ENCODE peak calls at places on chromosome 19, in four cellular contexts. R, X, U and B are unnamed samples.

GRCh38 chr19:16076958-16077611 is 790 bp downstream of the TPM4 start:
- DNase-seq in R (no peak), X (no peak), U (peak), B (peak)

GRCh38 chr19:19120308-19121156 is 17.7 kb downstream of the TMEM161A start:
- DNase-seq in R (no peak), X (no peak), U (peak), B (peak)

GRCh38 chr19:11322269-11323024 is 17.0 kb downstream of the RAB3D start:
- DNase-seq in R (no peak), X (no peak), U (no peak), B (no peak)

GRCh38 chr19:5823579-5824281 is 15.8 kb downstream of the FUT6 start:
- DNase-seq in R (no peak), X (no peak), U (peak), B (peak)

GRCh38 chr19:51640371-51640770 is 6.3 kb downstream of the SIGLEC14 start:
- DNase-seq in R (no peak), X (no peak), U (no peak), B (no peak)

GRCh38 chr19:44164673-44165512 is at the start of gene ZNF226:
- DNase-seq in R (peak), X (peak), U (peak), B (peak)

GRCh38 chr19:40633207-40633606 is 32.0 kb downstream of the LTBP4 start:
- DNase-seq in R (no peak), X (no peak), U (no peak), B (no peak)

GRCh38 chr19:2923510-2923909 is 21.3 kb downstream of the ZNF77 start:
- DNase-seq in R (no peak), X (peak), U (no peak), B (no peak)

GRCh38 chr19:37594982-37595382 is 306 bp downstream of the ZNF540 start:
- DNase-seq in R (peak), X (no peak), U (peak), B (peak)

GRCh38 chr19:57302020-57302465 is 18.2 kb upstream of the ZNF543 start:
- DNase-seq in R (no peak), X (peak), U (no peak), B (no peak)

GRCh38 chr19:277581-278165 is 13.5 kb downstream of the PLPP2 start:
- DNase-seq in R (no peak), X (no peak), U (no peak), B (no peak)

GRCh38 chr19:2032296-2032941 is 16.9 kb upstream of the BTBD2 start:
- DNase-seq in R (no peak), X (peak), U (peak), B (peak)

GRCh38 chr19:7679017-7679720 is 1.5 kb upstream of the TRAPPC5 start:
- DNase-seq in R (peak), X (no peak), U (peak), B (peak)

GRCh38 chr19:17475541-17476115 is 5.3 kb downstream of the SLC27A1 start:
- DNase-seq in R (no peak), X (peak), U (no peak), B (peak)

GRCh38 chr19:13014101-13014920 is 19.0 kb downstream of the NFIX start:
- DNase-seq in R (no peak), X (no peak), U (no peak), B (no peak)

GRCh38 chr19:46471116-46471733 is at the start of gene PNMA8A:
- DNase-seq in R (no peak), X (no peak), U (no peak), B (peak)

GRCh38 chr19:47022140-47022536 is 2.5 kb downstream of the NPAS1 start:
- DNase-seq in R (no peak), X (no peak), U (no peak), B (no peak)

GRCh38 chr19:30631035-30631375 is 258.8 kb downstream of the ZNF536 start:
- DNase-seq in R (no peak), X (no peak), U (no peak), B (no peak)

GRCh38 chr19:28074773-28075172 is 1138.2 kb downstream of the UQCRFS1 start:
- DNase-seq in R (no peak), X (no peak), U (no peak), B (no peak)

GRCh38 chr19:55341191-55342043 is 1.7 kb downstream of the KMT5C start:
- DNase-seq in R (no peak), X (no peak), U (peak), B (peak)

GRCh38 chr19:750640-751423 is at the start of gene MISP:
- DNase-seq in R (no peak), X (no peak), U (peak), B (peak)

GRCh38 chr19:43901395-43902390 is 33.4 kb downstream of the ZNF45 start:
- DNase-seq in R (peak), X (peak), U (peak), B (peak)

GRCh38 chr19:44845286-44845611 is 848 bp upstream of the NECTIN2 start:
- DNase-seq in R (no peak), X (no peak), U (no peak), B (no peak)

GRCh38 chr19:1206063-1206732 is 620 bp downstream of the STK11 start:
- DNase-seq in R (no peak), X (no peak), U (no peak), B (no peak)

GRCh38 chr19:13382633-13382938 is 123.7 kb downstream of the CACNA1A start:
- DNase-seq in R (no peak), X (no peak), U (no peak), B (no peak)

GRCh38 chr19:52638601-52639000 is 446 bp upstream of the ZNF83 start:
- DNase-seq in R (no peak), X (no peak), U (no peak), B (peak)

GRCh38 chr19:4326837-4327251 is 11.8 kb downstream of the STAP2 start:
- DNase-seq in R (no peak), X (no peak), U (no peak), B (no peak)

GRCh38 chr19:31947436-31947835 is 398.0 kb upstream of the ZNF507 start:
- DNase-seq in R (no peak), X (no peak), U (no peak), B (no peak)

GRCh38 chr19:40928859-40929258 is 46.8 kb upstream of the CYP2A7 start:
- DNase-seq in R (no peak), X (no peak), U (peak), B (no peak)

GRCh38 chr19:39996218-39996810 is 546 bp upstream of the ZNF546 start:
- DNase-seq in R (no peak), X (peak), U (no peak), B (peak)

GRCh38 chr19:30060872-30061556 is 119.0 kb downstream of the URI1 start:
- DNase-seq in R (no peak), X (no peak), U (no peak), B (no peak)

GRCh38 chr19:35845215-35846037 is 6.9 kb downstream of the NPHS1 start:
- DNase-seq in R (no peak), X (no peak), U (peak), B (peak)

GRCh38 chr19:56139847-56140582 is 1.1 kb upstream of the ZNF444 start:
- DNase-seq in R (no peak), X (no peak), U (no peak), B (no peak)

GRCh38 chr19:14168259-14168972 is 32.0 kb upstream of the ASF1B start:
- DNase-seq in R (no peak), X (no peak), U (no peak), B (no peak)